ENCODE peak calls at places on chromosomes 12 and 14, in six cellular contexts. One of them, this sample, is unnamed.

GRCh38 chr12:75812341-75813018 is 219.1 kb downstream of the PHLDA1 start:
- DNase-seq in psoas muscle: no peak
- DNase-seq in prostate gland: no peak
- DNase-seq in HCT116: no peak
- DNase-seq in fibroblast of lung: peak; percentile 80
- DNase-seq in tibial artery: no peak
- DNase-seq in this sample: no peak

GRCh38 chr12:76614364-76614763 is 54.8 kb upstream of the OSBPL8 start:
- DNase-seq in prostate gland: no peak
- DNase-seq in psoas muscle: no peak
- DNase-seq in HCT116: no peak
- DNase-seq in fibroblast of lung: no peak
- DNase-seq in tibial artery: no peak
- DNase-seq in this sample: no peak

GRCh38 chr12:20077618-20078017 is 290.7 kb upstream of the PDE3A start:
- DNase-seq in prostate gland: no peak
- DNase-seq in HCT116: no peak
- DNase-seq in tibial artery: no peak
- DNase-seq in psoas muscle: no peak
- DNase-seq in fibroblast of lung: no peak
- DNase-seq in this sample: no peak

GRCh38 chr14:97120204-97121120 is 323.3 kb downstream of the VRK1 start:
- DNase-seq in psoas muscle: no peak
- DNase-seq in prostate gland: no peak
- DNase-seq in HCT116: no peak
- DNase-seq in fibroblast of lung: no peak
- DNase-seq in tibial artery: no peak
- DNase-seq in this sample: no peak

GRCh38 chr14:59116984-59117415 is 71.5 kb upstream of the DAAM1 start:
- DNase-seq in prostate gland: no peak
- DNase-seq in HCT116: peak; percentile 89
- DNase-seq in tibial artery: no peak
- DNase-seq in psoas muscle: no peak
- DNase-seq in fibroblast of lung: no peak
- DNase-seq in this sample: no peak

GRCh38 chr12:6734506-6735082 is 10.7 kb downstream of the COPS7A start:
- DNase-seq in prostate gland: no peak
- DNase-seq in tibial artery: no peak
- DNase-seq in fibroblast of lung: no peak
- DNase-seq in HCT116: no peak
- DNase-seq in psoas muscle: no peak
- DNase-seq in this sample: no peak

GRCh38 chr12:57012600-57013465 is 3.5 kb downstream of the TAC3 start:
- DNase-seq in fibroblast of lung: no peak
- DNase-seq in psoas muscle: no peak
- DNase-seq in prostate gland: no peak
- DNase-seq in tibial artery: no peak
- DNase-seq in HCT116: no peak
- DNase-seq in this sample: no peak

GRCh38 chr14:41349289-41349910 is 257.3 kb upstream of the LRFN5 start:
- DNase-seq in tibial artery: no peak
- DNase-seq in HCT116: no peak
- DNase-seq in prostate gland: no peak
- DNase-seq in fibroblast of lung: no peak
- DNase-seq in psoas muscle: peak; percentile 7
- DNase-seq in this sample: no peak

GRCh38 chr14:92380131-92380530 is 57.2 kb downstream of the SLC24A4 start:
- DNase-seq in prostate gland: no peak
- DNase-seq in fibroblast of lung: no peak
- DNase-seq in tibial artery: no peak
- DNase-seq in psoas muscle: no peak
- DNase-seq in HCT116: no peak
- DNase-seq in this sample: no peak

GRCh38 chr14:33393155-33393894 is 454.6 kb downstream of the NPAS3 start:
- DNase-seq in psoas muscle: no peak
- DNase-seq in prostate gland: no peak
- DNase-seq in tibial artery: no peak
- DNase-seq in fibroblast of lung: no peak
- DNase-seq in HCT116: no peak
- DNase-seq in this sample: no peak

GRCh38 chr14:49194067-49194466 is 392.1 kb downstream of the RPS29 start:
- DNase-seq in fibroblast of lung: no peak
- DNase-seq in psoas muscle: no peak
- DNase-seq in prostate gland: no peak
- DNase-seq in tibial artery: peak; percentile 37
- DNase-seq in HCT116: no peak
- DNase-seq in this sample: no peak

GRCh38 chr12:6996040-6996441 is 22.2 kb downstream of the LPCAT3 start:
- DNase-seq in tibial artery: no peak
- DNase-seq in HCT116: peak; percentile 23
- DNase-seq in prostate gland: no peak
- DNase-seq in fibroblast of lung: peak; percentile 63
- DNase-seq in psoas muscle: peak; percentile 58
- DNase-seq in this sample: no peak

GRCh38 chr12:4089147-4089606 is 184.4 kb upstream of the CCND2 start:
- DNase-seq in tibial artery: no peak
- DNase-seq in fibroblast of lung: peak; percentile 35
- DNase-seq in HCT116: no peak
- DNase-seq in psoas muscle: no peak
- DNase-seq in prostate gland: no peak
- DNase-seq in this sample: no peak

GRCh38 chr12:122125452-122126341 is 47.1 kb downstream of the MLXIP start:
- DNase-seq in prostate gland: no peak
- DNase-seq in fibroblast of lung: no peak
- DNase-seq in tibial artery: no peak
- DNase-seq in psoas muscle: peak; percentile 61
- DNase-seq in HCT116: no peak
- DNase-seq in this sample: no peak

GRCh38 chr12:106954462-106955376 is 988 bp upstream of the TMEM263 start:
- DNase-seq in prostate gland: peak; percentile 28
- DNase-seq in HCT116: no peak
- DNase-seq in tibial artery: peak; percentile 38
- DNase-seq in fibroblast of lung: peak; percentile 8
- DNase-seq in psoas muscle: peak; percentile 39
- DNase-seq in this sample: peak; percentile 24

GRCh38 chr12:49225551-49226166 is 36.8 kb upstream of the TUBA1A start:
- DNase-seq in prostate gland: no peak
- DNase-seq in psoas muscle: no peak
- DNase-seq in tibial artery: no peak
- DNase-seq in fibroblast of lung: peak; percentile 34
- DNase-seq in HCT116: no peak
- DNase-seq in this sample: peak; percentile 21

DNA sequence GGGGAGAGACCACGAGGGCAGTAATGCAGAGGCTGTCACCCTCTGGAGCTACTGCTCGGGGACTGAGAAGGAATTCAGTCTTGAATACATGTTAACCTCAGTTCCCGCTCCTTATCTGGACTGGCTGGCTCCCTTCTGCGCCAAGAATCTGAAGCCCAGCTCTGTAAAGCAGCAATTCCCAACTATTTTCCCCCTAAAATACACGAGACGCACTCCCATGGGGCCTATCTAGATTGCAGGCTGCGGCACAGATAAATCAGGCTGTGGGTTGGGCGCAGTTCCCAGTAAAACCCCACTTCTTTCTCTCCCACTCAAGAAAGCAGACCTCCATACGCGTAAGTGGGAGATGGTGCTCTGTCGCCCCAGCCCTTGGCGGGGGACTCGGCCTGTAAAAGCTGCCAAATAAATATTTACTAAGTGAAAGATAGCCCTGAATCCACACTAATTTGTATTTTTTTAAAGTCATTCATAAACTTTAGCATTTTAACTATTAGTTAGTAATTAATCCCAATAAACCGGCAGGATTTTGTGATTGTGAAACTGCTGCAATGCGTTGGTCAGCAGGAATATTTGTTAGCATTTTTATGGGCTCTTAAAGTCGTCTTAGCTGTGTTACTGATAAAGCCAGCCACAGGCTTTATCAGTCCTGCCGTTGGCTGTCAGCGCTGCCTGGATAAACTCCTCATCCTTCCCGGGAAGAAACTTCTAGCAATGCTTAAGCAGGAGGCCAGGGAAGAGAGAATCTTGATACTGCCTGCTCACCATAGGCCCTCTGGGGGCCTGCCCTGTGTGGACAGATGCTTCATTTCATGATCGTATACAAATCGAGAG is 17.8 kb downstream of the FBXL14 start:
- DNase-seq in HCT116: no peak
- DNase-seq in psoas muscle: no peak
- DNase-seq in prostate gland: peak; percentile 54
- DNase-seq in tibial artery: peak; percentile 38
- DNase-seq in fibroblast of lung: peak; percentile 87
- DNase-seq in this sample: no peak
- TF ChIP-seq CTCF in HCT116: no peak
- TF ChIP-seq CTCF in psoas muscle: no peak
- TF ChIP-seq CTCF in prostate gland: peak; percentile 5
- TF ChIP-seq CTCF in tibial artery: no peak
- TF ChIP-seq CTCF in fibroblast of lung: no peak
- TF ChIP-seq CTCF in this sample: no peak

GRCh38 chr12:18461738-18462137 is 200.4 kb downstream of the PIK3C2G start:
- DNase-seq in psoas muscle: no peak
- DNase-seq in prostate gland: no peak
- DNase-seq in tibial artery: no peak
- DNase-seq in HCT116: no peak
- DNase-seq in fibroblast of lung: no peak
- DNase-seq in this sample: no peak

GRCh38 chr12:18454330-18454729 is 193.0 kb downstream of the PIK3C2G start:
- DNase-seq in tibial artery: no peak
- DNase-seq in psoas muscle: no peak
- DNase-seq in HCT116: no peak
- DNase-seq in fibroblast of lung: no peak
- DNase-seq in prostate gland: no peak
- DNase-seq in this sample: no peak

GRCh38 chr12:18457362-18457761 is 196.0 kb downstream of the PIK3C2G start:
- DNase-seq in tibial artery: no peak
- DNase-seq in psoas muscle: no peak
- DNase-seq in prostate gland: no peak
- DNase-seq in HCT116: no peak
- DNase-seq in fibroblast of lung: no peak
- DNase-seq in this sample: no peak

DNA sequence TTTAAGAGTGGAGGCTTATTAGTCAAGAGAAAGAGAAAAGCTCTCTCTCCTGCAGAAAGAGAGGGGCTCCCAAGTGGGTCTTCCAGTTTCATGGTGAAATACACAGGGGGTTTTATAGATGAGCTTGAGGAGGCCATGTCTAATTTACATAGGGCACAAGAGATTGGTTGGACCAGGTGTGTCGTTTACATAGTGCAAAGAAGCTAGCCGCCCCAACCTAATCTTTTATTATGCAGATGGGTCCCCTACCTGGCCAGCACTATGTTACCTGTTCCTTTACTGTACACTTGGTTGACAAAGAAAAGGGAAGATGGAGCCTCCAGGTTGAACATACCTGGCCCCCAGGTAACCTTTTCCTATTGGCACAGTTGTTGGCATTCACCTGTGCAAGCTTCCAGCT is 195.0 kb downstream of the PIK3C2G start:
- DNase-seq in tibial artery: no peak
- DNase-seq in HCT116: no peak
- DNase-seq in prostate gland: no peak
- DNase-seq in fibroblast of lung: no peak
- DNase-seq in psoas muscle: no peak
- DNase-seq in this sample: no peak
- H3K4me1 ChIP-seq in tibial artery: no peaks in the 10 kb centered on the region
- H3K4me1 ChIP-seq in HCT116: no peaks in the 10 kb centered on the region
- H3K4me1 ChIP-seq in prostate gland: no peaks in the 10 kb centered on the region
- H3K4me1 ChIP-seq in fibroblast of lung: no peaks in the 10 kb centered on the region
- H3K4me1 ChIP-seq in psoas muscle: no peaks in the 10 kb centered on the region
- H3K4me1 ChIP-seq in this sample: no peaks in the 10 kb centered on the region

GRCh38 chr12:50597200-50598195 is 92.7 kb downstream of the DIP2B start:
- DNase-seq in psoas muscle: no peak
- DNase-seq in fibroblast of lung: peak; percentile 66
- DNase-seq in HCT116: peak; percentile 71
- DNase-seq in tibial artery: no peak
- DNase-seq in prostate gland: no peak
- DNase-seq in this sample: no peak
- TF ChIP-seq CTCF in psoas muscle: no peak
- TF ChIP-seq CTCF in fibroblast of lung: no peak
- TF ChIP-seq CTCF in HCT116: no peak
- TF ChIP-seq CTCF in tibial artery: no peak
- TF ChIP-seq CTCF in prostate gland: no peak
- TF ChIP-seq CTCF in this sample: no peak

GRCh38 chr12:50536831-50537537 is 32.2 kb downstream of the DIP2B start:
- DNase-seq in fibroblast of lung: no peak
- DNase-seq in HCT116: no peak
- DNase-seq in psoas muscle: no peak
- DNase-seq in prostate gland: no peak
- DNase-seq in tibial artery: no peak
- DNase-seq in this sample: no peak
- H3K4me1 ChIP-seq in fibroblast of lung: peaks cover 11% of the 10 kb centered on the region
- H3K4me1 ChIP-seq in HCT116: peaks cover 66% of the 10 kb centered on the region
- H3K4me1 ChIP-seq in psoas muscle: peaks cover 15% of the 10 kb centered on the region
- H3K4me1 ChIP-seq in prostate gland: no peaks in the 10 kb centered on the region
- H3K4me1 ChIP-seq in tibial artery: peaks cover 6% of the 10 kb centered on the region
- H3K4me1 ChIP-seq in this sample: peaks cover 53% of the 10 kb centered on the region

GRCh38 chr14:77088645-77089044 is 9.4 kb upstream of the CIPC start:
- DNase-seq in prostate gland: no peak
- DNase-seq in fibroblast of lung: no peak
- DNase-seq in psoas muscle: no peak
- DNase-seq in tibial artery: no peak
- DNase-seq in HCT116: no peak
- DNase-seq in this sample: no peak
- TF ChIP-seq CTCF in prostate gland: no peak
- TF ChIP-seq CTCF in fibroblast of lung: no peak
- TF ChIP-seq CTCF in psoas muscle: no peak
- TF ChIP-seq CTCF in tibial artery: no peak
- TF ChIP-seq CTCF in HCT116: no peak
- TF ChIP-seq CTCF in this sample: no peak

GRCh38 chr14:89723930-89724915 is 230.3 kb downstream of the EFCAB11 start:
- DNase-seq in psoas muscle: no peak
- DNase-seq in fibroblast of lung: no peak
- DNase-seq in prostate gland: no peak
- DNase-seq in tibial artery: no peak
- DNase-seq in HCT116: no peak
- DNase-seq in this sample: no peak
- H3K4me1 ChIP-seq in psoas muscle: no peaks in the 10 kb centered on the region
- H3K4me1 ChIP-seq in fibroblast of lung: no peaks in the 10 kb centered on the region
- H3K4me1 ChIP-seq in prostate gland: no peaks in the 10 kb centered on the region
- H3K4me1 ChIP-seq in tibial artery: peaks cover 5% of the 10 kb centered on the region
- H3K4me1 ChIP-seq in HCT116: no peaks in the 10 kb centered on the region
- H3K4me1 ChIP-seq in this sample: peaks cover 11% of the 10 kb centered on the region

This sample was measured in transverse colon.